ENCODE peak calls at places on chromosome 20, in nine cellular contexts. E is stomach; S is GM23248; O is left ventricle myocardium inferior; X is psoas muscle; W is heart left ventricle; Z is CD4-positive, CD25-positive, alpha-beta regulatory T cell; H is upper lobe of right lung; C is effector memory CD4-positive, alpha-beta T cell. U is an unnamed sample. For H3K27me3 and H3K36me3, the result is how much of the 10 kb centered on the place peaks cover.

GRCh38 chr20:2005359-2005758 is 11.5 kb upstream of the PDYN start:
- DNase-seq in H (no peak), C (no peak), W (no peak), E (no peak), X (no peak), O (no peak), S (peak), Z (no peak), U (no peak)

GRCh38 chr20:2653511-2654383 is 1.3 kb downstream of the NOP56 start:
- DNase-seq in X (no peak), O (no peak), Z (no peak), W (no peak), S (no peak), C (no peak), E (no peak), H (no peak), U (no peak)

GRCh38 chr20:47694021-47694818 is 91.1 kb downstream of the SULF2 start:
- DNase-seq in E (no peak), C (no peak), X (no peak), W (no peak), H (no peak), Z (no peak), O (no peak), S (no peak), U (no peak)

GRCh38 chr20:33062750-33063149 is 9.0 kb downstream of the BPIFB3 start:
- DNase-seq in S (no peak), H (no peak), Z (no peak), W (no peak), C (no peak), O (no peak), E (no peak), X (no peak), U (no peak)

GRCh38 chr20:34825530-34826362 is at the start of gene NCOA6:
- DNase-seq in W (peak), S (peak), H (peak), E (peak), Z (peak), X (peak), O (peak), C (peak), U (peak)

GRCh38 chr20:48409216-48409615 is 418.6 kb downstream of the PREX1 start:
- DNase-seq in X (no peak), H (no peak), C (no peak), E (no peak), O (no peak), Z (no peak), W (no peak), S (no peak), U (no peak)

GRCh38 chr20:43662943-43663655 is 3.8 kb upstream of the MYBL2 start:
- DNase-seq in E (no peak), O (no peak), Z (no peak), S (peak), W (no peak), C (no peak), X (no peak), H (no peak), U (no peak)

GRCh38 chr20:33709398-33709797 is 10.7 kb downstream of the PXMP4 start:
- DNase-seq in O (no peak), E (no peak), X (no peak), W (no peak), S (peak), Z (no peak), C (no peak), H (no peak), U (no peak)

GRCh38 chr20:24773751-24774201 is 175.3 kb upstream of the CST7 start:
- DNase-seq in S (peak), X (no peak), Z (peak), W (no peak), C (no peak), H (no peak), O (no peak), E (peak), U (no peak)

GRCh38 chr20:4130404-4131189 is 115.2 kb upstream of the RNF24 start:
- DNase-seq in S (peak), E (no peak), H (no peak), W (no peak), C (no peak), X (no peak), Z (peak), O (no peak), U (no peak)

GRCh38 chr20:36975085-36975829 is 23.7 kb upstream of the SAMHD1 start:
- DNase-seq in S (no peak), E (no peak), C (peak), H (no peak), O (no peak), Z (peak), X (no peak), W (no peak), U (peak)

GRCh38 chr20:33664762-33665144 is 2.0 kb upstream of the ACTL10 start:
- DNase-seq in W (no peak), Z (no peak), E (no peak), O (peak), X (no peak), H (no peak), S (peak), C (no peak), U (no peak)

GRCh38 chr20:11051146-11051545 is 377.3 kb upstream of the JAG1 start:
- DNase-seq in W (no peak), O (no peak), C (no peak), X (no peak), S (no peak), H (no peak), E (no peak), Z (no peak), U (no peak)

GRCh38 chr20:31718952-31719643 is 3.6 kb downstream of the BCL2L1 start:
- DNase-seq in W (no peak), Z (peak), C (no peak), O (no peak), H (no peak), S (no peak), E (peak), X (no peak), U (no peak)

GRCh38 chr20:33015114-33015491 is 7.6 kb downstream of the BPIFB2 start:
- DNase-seq in Z (no peak), X (no peak), O (no peak), H (no peak), E (no peak), C (no peak), W (no peak), S (peak), U (no peak)

GRCh38 chr20:53748176-53748575 is 154.5 kb upstream of the ZNF217 start:
- DNase-seq in C (no peak), X (no peak), H (no peak), E (no peak), W (no peak), S (no peak), Z (no peak), O (no peak), U (no peak)

GRCh38 chr20:20002101-20002998 is 14.8 kb upstream of the NAA20 start:
- DNase-seq in O (no peak), X (no peak), H (no peak), S (no peak), E (no peak), C (no peak), Z (no peak), W (no peak), U (no peak)

GRCh38 chr20:62434098-62434497 is 6.8 kb upstream of the RBBP8NL start:
- DNase-seq in E (peak), S (no peak), H (no peak), X (no peak), C (no peak), Z (no peak), O (peak), W (no peak), U (no peak)
- H3K27ac ChIP-seq in E (no peak), S (no peak), H (no peak), X (no peak), C (no peak), Z (no peak), O (no peak), W (no peak), U (no peak)

GRCh38 chr20:59663513-59663890 is 59.2 kb downstream of the PHACTR3 start:
- DNase-seq in Z (no peak), C (no peak), E (no peak), O (no peak), S (no peak), X (no peak), W (no peak), H (no peak), U (no peak)
- H3K27me3 ChIP-seq in Z (under half), C (under half), E (half or more), O (under half), S (under half), X (under half), W (under half), H (under half), U (under half)

GRCh38 chr20:62322428-62323073 is 19.8 kb downstream of the ADRM1 start:
- DNase-seq in E (no peak), X (peak), Z (no peak), S (no peak), W (no peak), C (no peak), O (no peak), H (no peak), U (no peak)

GRCh38 chr20:62323146-62323979 is 20.6 kb downstream of the ADRM1 start:
- DNase-seq in Z (no peak), S (no peak), O (no peak), W (no peak), X (peak), E (no peak), H (no peak), C (no peak), U (no peak)

GRCh38 chr20:62321521-62321948 is 18.7 kb downstream of the ADRM1 start:
- DNase-seq in S (peak), C (no peak), E (no peak), H (no peak), O (no peak), Z (no peak), W (no peak), X (peak), U (no peak)

GRCh38 chr20:62320581-62321354 is 18.0 kb downstream of the ADRM1 start:
- DNase-seq in O (no peak), W (no peak), Z (no peak), C (no peak), E (no peak), X (peak), H (no peak), S (peak), U (no peak)

GRCh38 chr20:62321978-62322377 is 19.2 kb downstream of the ADRM1 start:
- DNase-seq in W (no peak), E (no peak), Z (no peak), C (no peak), H (no peak), O (no peak), X (no peak), S (no peak), U (no peak)
- H3K36me3 ChIP-seq in W (half or more), E (half or more), Z (under half), C (under half), H (under half), O (half or more), X (half or more), S (under half), U (under half)

GRCh38 chr20:38049800-38050199 is 16.3 kb downstream of the RPRD1B start:
- DNase-seq in H (no peak), E (no peak), S (peak), Z (no peak), O (no peak), W (no peak), X (no peak), C (no peak), U (no peak)
- H3K27ac ChIP-seq in H (no peak), E (no peak), S (peak), Z (no peak), O (peak), W (peak), X (peak), C (no peak), U (no peak)

GRCh38 chr20:64108731-64109389 is 1.5 kb upstream of the NPBWR2 start:
- DNase-seq in W (no peak), H (peak), E (peak), O (peak), C (no peak), Z (no peak), S (no peak), X (no peak), U (no peak)
- H3K27me3 ChIP-seq in W (under half), H (under half), E (half or more), O (half or more), C (under half), Z (under half), S (under half), X (under half), U (under half)

U was measured in CD8-positive, alpha-beta T cell.